ENCODE peak calls at places on chromosomes 11 and 22, in five cellular contexts. X is HFFc6, S is activated T-cell treated with anti-CD3 and anti-CD28 coated beads for 1 hour, Q is NCI-H510A treated with DMSO at 0.1 percent for 48 hours, I is NT2/D1. Z is an unnamed sample.

GRCh38 chr22:46783721-46784120 is 21.3 kb downstream of the TBC1D22A start:
- DNase-seq in X (no peak), S (no peak), Q (no peak), I (no peak), Z (no peak)

GRCh38 chr22:25853501-25853900 is 111.5 kb downstream of the MYO18B start:
- DNase-seq in S (no peak), I (no peak), Q (no peak), X (no peak), Z (no peak)

GRCh38 chr11:67268036-67268683 is 1.9 kb downstream of the GRK2 start:
- DNase-seq in I (no peak), S (peak), X (no peak), Q (no peak), Z (peak)

GRCh38 chr11:61162092-61162935 is 1.1 kb upstream of the VPS37C start:
- DNase-seq in Q (peak), S (no peak), X (peak), I (no peak), Z (peak)

GRCh38 chr22:27989758-27990450 is 70.8 kb upstream of the PITPNB start:
- DNase-seq in Q (no peak), S (no peak), I (no peak), X (no peak), Z (no peak)

GRCh38 chr22:36433318-36434231 is 45.8 kb upstream of the MYH9 start:
- DNase-seq in Q (peak), S (no peak), I (no peak), X (no peak), Z (no peak)

GRCh38 chr11:123378096-123378495 is 52.0 kb upstream of the GRAMD1B start:
- DNase-seq in Q (no peak), I (no peak), X (no peak), S (no peak), Z (no peak)

GRCh38 chr11:116984589-116984988 is 113.6 kb downstream of the SIK3 start:
- DNase-seq in I (no peak), S (no peak), Q (no peak), X (peak), Z (no peak)

GRCh38 chr11:117175781-117176180 is 2.8 kb upstream of the SIDT2 start:
- DNase-seq in X (no peak), Q (no peak), S (no peak), I (no peak), Z (no peak)

GRCh38 chr22:44182591-44183588 is 2.2 kb downstream of the PARVG start:
- DNase-seq in Q (no peak), S (peak), I (no peak), X (no peak), Z (no peak)

GRCh38 chr11:31813961-31814868 is 3.1 kb upstream of the PAX6 start:
- DNase-seq in X (no peak), Q (no peak), I (no peak), S (no peak), Z (peak)

GRCh38 chr22:31350410-31350863 is 4.3 kb upstream of the PATZ1 start:
- DNase-seq in I (no peak), X (peak), Q (no peak), S (no peak), Z (peak)

GRCh38 chr11:101345891-101346290 is 216.3 kb upstream of the PGR start:
- DNase-seq in X (no peak), Q (no peak), I (no peak), S (no peak), Z (no peak)

GRCh38 chr11:65291613-65292012 is 23.1 kb upstream of the CDC42EP2 start:
- DNase-seq in S (no peak), X (peak), Q (no peak), I (no peak), Z (no peak)

GRCh38 chr11:75200531-75200930 is 40.0 kb upstream of the TPBGL start:
- DNase-seq in I (no peak), S (no peak), X (no peak), Q (no peak), Z (no peak)

GRCh38 chr22:34429314-34429713 is 509.0 kb upstream of the LARGE1 start:
- DNase-seq in I (no peak), Q (peak), S (no peak), X (no peak), Z (peak)

GRCh38 chr22:27136596-27136995 is 479.2 kb downstream of the MIAT start:
- DNase-seq in X (no peak), I (no peak), S (no peak), Q (no peak), Z (no peak)

GRCh38 chr11:94593030-94593429 is 25.9 kb downstream of the PIWIL4 start:
- DNase-seq in Q (no peak), X (peak), I (no peak), S (no peak), Z (peak)

GRCh38 chr11:84673753-84674152 is 953.4 kb downstream of the DLG2 start:
- DNase-seq in I (peak), S (no peak), X (peak), Q (no peak), Z (peak)

GRCh38 chr11:45802531-45803317 is 2.2 kb upstream of the SLC35C1 start:
- DNase-seq in I (no peak), S (no peak), X (no peak), Q (no peak), Z (no peak)

GRCh38 chr11:110000045-110000502 is 93.1 kb upstream of the ZC3H12C start:
- DNase-seq in I (no peak), S (no peak), Q (no peak), X (peak), Z (no peak)

GRCh38 chr11:11243790-11244469 is 109.1 kb downstream of the CSNK2A3 start:
- DNase-seq in Q (peak), X (peak), S (no peak), I (peak), Z (no peak)

GRCh38 chr11:93704237-93704636 is 37.1 kb downstream of the TAF1D start:
- DNase-seq in I (no peak), S (no peak), Q (no peak), X (no peak), Z (no peak)

GRCh38 chr22:48333816-48334735 is 1493.6 kb downstream of the BRD1 start:
- DNase-seq in Q (no peak), X (no peak), S (no peak), I (no peak), Z (no peak)

GRCh38 chr11:2510626-2511402 is 66.0 kb downstream of the KCNQ1 start:
- DNase-seq in S (no peak), I (no peak), Q (no peak), X (no peak), Z (no peak)

GRCh38 chr11:26490546-26490945 is 81.5 kb downstream of the MUC15 start:
- DNase-seq in S (no peak), I (no peak), X (no peak), Q (no peak), Z (no peak)

GRCh38 chr22:44994399-44995281 is 15.2 kb downstream of the PHF21B start:
- DNase-seq in S (no peak), Q (peak), X (no peak), I (no peak), Z (no peak)

GRCh38 chr11:124830749-124831148 is 30.5 kb upstream of the MSANTD2 start:
- DNase-seq in Q (no peak), S (no peak), X (no peak), I (no peak), Z (no peak)

GRCh38 chr11:79708319-79708928 is 267.6 kb upstream of the TENM4 start:
- DNase-seq in Q (peak), I (peak), X (peak), S (no peak), Z (peak)

GRCh38 chr22:36369922-36370781 is 17.6 kb downstream of the MYH9 start:
- DNase-seq in I (no peak), S (no peak), X (peak), Q (peak), Z (no peak)

GRCh38 chr11:123260511-123261211 is 65.6 kb upstream of the CLMP start:
- DNase-seq in S (no peak), X (no peak), I (no peak), Q (no peak), Z (no peak)

GRCh38 chr11:20353829-20354434 is 9.6 kb upstream of the HTATIP2 start:
- DNase-seq in S (peak), I (no peak), Q (peak), X (peak), Z (peak)

Z was measured in MM.1S.